ENCODE peak calls at places on chromosomes 3 and 15, in nine cellular contexts. A is stimulated activated CD4-positive, alpha-beta T cell treated with anti-CD3 and anti-CD28 coated beads, TNF-alpha, amount 100 ng/mL, for 1 hour; M is brain microvascular endothelial cell; K is OCI-LY7; D is nephron progenitor cell; B is T-helper 2 cell; G is left cardiac atrium; C is RCC 7860; Q is mesothelial cell of epicardium. X is an unnamed sample.

GRCh38 chr3:106824856-106825255 is 552.4 kb upstream of the CCDC54 start:
- DNase-seq in D (no peak), A (no peak), Q (no peak), K (peak), C (peak), M (peak), B (no peak), G (no peak), X (peak)

GRCh38 chr15:32718822-32719716 is 1.3 kb downstream of the GREM1 start:
- DNase-seq in D (peak), Q (peak), B (no peak), A (no peak), K (no peak), M (no peak), C (no peak), G (no peak), X (peak)

GRCh38 chr15:58306591-58307312 is 125.0 kb upstream of the LIPC start:
- DNase-seq in M (no peak), K (no peak), G (no peak), B (no peak), C (no peak), Q (no peak), D (no peak), A (no peak), X (peak)

GRCh38 chr15:70054884-70055387 is 42.8 kb downstream of the TLE3 start:
- DNase-seq in Q (no peak), K (no peak), C (no peak), G (no peak), D (no peak), A (no peak), B (no peak), M (no peak), X (no peak)

GRCh38 chr3:49803464-49804140 is 541 bp downstream of the INKA1 start:
- DNase-seq in M (no peak), Q (no peak), A (no peak), B (no peak), D (peak), G (peak), C (no peak), K (peak), X (peak)

GRCh38 chr3:7504886-7505775 is 644.2 kb downstream of the GRM7 start:
- DNase-seq in B (no peak), K (no peak), G (peak), D (no peak), M (peak), Q (no peak), A (no peak), C (peak), X (no peak)

GRCh38 chr3:72271923-72272322 is 487.0 kb upstream of the PROK2 start:
- DNase-seq in G (no peak), D (no peak), M (no peak), K (no peak), C (no peak), B (no peak), A (no peak), Q (no peak), X (no peak)

GRCh38 chr15:92161039-92161670 is 232.5 kb upstream of the ST8SIA2 start:
- DNase-seq in Q (no peak), A (no peak), G (no peak), K (peak), D (no peak), B (no peak), C (no peak), M (no peak), X (no peak)

GRCh38 chr15:64720188-64720587 is 55.2 kb downstream of the RBPMS2 start:
- DNase-seq in K (no peak), D (no peak), Q (no peak), G (no peak), M (no peak), B (no peak), A (no peak), C (no peak), X (no peak)

GRCh38 chr3:49930922-49931321 is 1.3 kb upstream of the MON1A start:
- DNase-seq in M (no peak), A (no peak), Q (no peak), D (peak), G (no peak), K (peak), B (no peak), C (peak), X (no peak)

GRCh38 chr3:25663324-25664065 is 1.2 kb downstream of the TOP2B start:
- DNase-seq in M (no peak), B (no peak), K (peak), D (peak), G (no peak), A (no peak), Q (no peak), C (no peak), X (peak)

GRCh38 chr3:134252766-134253165 is 2.1 kb upstream of the RYK start:
- DNase-seq in K (no peak), M (no peak), G (no peak), B (no peak), C (no peak), Q (no peak), D (no peak), A (no peak), X (no peak)

GRCh38 chr3:39125837-39126500 is 18.5 kb downstream of the TTC21A start:
- DNase-seq in M (no peak), B (no peak), G (peak), A (no peak), K (no peak), Q (no peak), D (no peak), C (peak), X (peak)

GRCh38 chr3:138674131-138674530 is 65.6 kb downstream of the FAIM start:
- DNase-seq in C (no peak), A (no peak), B (no peak), G (no peak), D (no peak), Q (no peak), M (no peak), K (no peak), X (no peak)

GRCh38 chr15:90563460-90563859 is 33.7 kb downstream of the CRTC3 start:
- DNase-seq in D (no peak), Q (no peak), C (no peak), A (no peak), B (no peak), G (no peak), K (no peak), M (no peak), X (no peak)

GRCh38 chr15:40054746-40055575 is 16.0 kb upstream of the SRP14 start:
- DNase-seq in M (no peak), A (no peak), C (peak), D (peak), Q (no peak), B (no peak), K (peak), G (no peak), X (peak)

GRCh38 chr3:24545917-24546316 is 51.3 kb upstream of the THRB start:
- DNase-seq in C (no peak), D (no peak), A (no peak), M (no peak), K (no peak), B (no peak), G (peak), Q (no peak), X (peak)

GRCh38 chr15:99432271-99433025 is 133.3 kb upstream of the MEF2A start:
- DNase-seq in B (no peak), M (no peak), G (peak), Q (no peak), K (no peak), A (no peak), C (no peak), D (no peak), X (no peak)

GRCh38 chr15:46921906-46922305 is 795.4 kb upstream of the SEMA6D start:
- DNase-seq in M (no peak), Q (no peak), A (no peak), B (no peak), K (no peak), G (no peak), D (no peak), C (no peak), X (no peak)

GRCh38 chr3:122094125-122094524 is 39.0 kb downstream of the CD86 start:
- DNase-seq in B (no peak), A (no peak), C (no peak), D (no peak), G (no peak), Q (no peak), K (no peak), M (no peak), X (no peak)

GRCh38 chr15:71526061-71526460 is 284.3 kb upstream of the NR2E3 start:
- DNase-seq in G (no peak), B (no peak), Q (no peak), C (no peak), A (no peak), K (no peak), M (peak), D (no peak), X (no peak)

GRCh38 chr3:145182196-145182911 is 978.6 kb downstream of the PLOD2 start:
- DNase-seq in G (no peak), M (no peak), K (no peak), B (no peak), C (no peak), Q (no peak), A (no peak), D (no peak), X (no peak)

GRCh38 chr3:9078561-9079240 is 115.4 kb upstream of the RAD18 start:
- DNase-seq in A (no peak), K (no peak), M (no peak), C (no peak), G (no peak), Q (no peak), D (no peak), B (no peak), X (no peak)

GRCh38 chr3:10116138-10116460 is 624 bp downstream of the BRK1 start:
- DNase-seq in M (peak), G (no peak), C (peak), D (no peak), B (no peak), Q (no peak), A (no peak), K (no peak), X (peak)

GRCh38 chr15:46146002-46146401 is 511.2 kb downstream of the SQOR start:
- DNase-seq in C (no peak), Q (no peak), A (no peak), B (no peak), K (no peak), M (no peak), G (no peak), D (no peak), X (no peak)

GRCh38 chr15:62163847-62164499 is 1.1 kb downstream of the C2CD4B start:
- DNase-seq in G (peak), Q (no peak), K (no peak), B (no peak), C (no peak), A (no peak), M (no peak), D (peak), X (no peak)

GRCh38 chr3:109825971-109826810 is 488.8 kb upstream of the DPPA4 start:
- DNase-seq in A (no peak), M (no peak), B (no peak), G (no peak), K (no peak), C (no peak), D (no peak), Q (no peak), X (no peak)

GRCh38 chr15:98926236-98926635 is 81.4 kb downstream of the PGPEP1L start:
- DNase-seq in A (no peak), D (no peak), M (no peak), B (no peak), C (no peak), K (no peak), Q (no peak), G (no peak), X (no peak)

GRCh38 chr3:69499899-69500316 is 114.0 kb upstream of the FRMD4B start:
- DNase-seq in G (peak), Q (no peak), K (no peak), D (no peak), A (no peak), M (peak), B (no peak), C (no peak), X (no peak)

GRCh38 chr15:38074029-38074428 is 139.6 kb downstream of the TMCO5A start:
- DNase-seq in G (no peak), B (no peak), M (no peak), Q (no peak), A (no peak), K (peak), D (no peak), C (no peak), X (no peak)

GRCh38 chr15:83283813-83284562 is 476 bp downstream of the BNC1 start:
- DNase-seq in B (no peak), M (no peak), G (no peak), K (no peak), Q (peak), D (peak), A (no peak), C (no peak), X (peak)

GRCh38 chr3:45640091-45640507 is 45.5 kb downstream of the LIMD1 start:
- DNase-seq in G (no peak), A (no peak), K (no peak), Q (no peak), M (no peak), D (no peak), C (no peak), B (no peak), X (no peak)

GRCh38 chr3:150376001-150376848 is 31.9 kb upstream of the TSC22D2 start:
- DNase-seq in A (no peak), C (no peak), D (no peak), B (no peak), G (no peak), Q (no peak), K (no peak), M (no peak), X (peak)

GRCh38 chr3:127588675-127589577 is 1.6 kb downstream of the TPRA1 start:
- DNase-seq in K (peak), A (no peak), Q (no peak), B (no peak), C (peak), G (no peak), D (peak), M (peak), X (peak)

GRCh38 chr3:10855871-10856662 is 40.0 kb downstream of the SLC6A11 start:
- DNase-seq in Q (no peak), D (no peak), C (no peak), K (no peak), B (no peak), A (no peak), G (no peak), M (no peak), X (no peak)

GRCh38 chr3:125220681-125221429 is 8.3 kb upstream of the SLC12A8 start:
- DNase-seq in B (no peak), A (no peak), G (no peak), Q (no peak), K (no peak), D (no peak), M (no peak), C (no peak), X (no peak)

GRCh38 chr3:30643763-30644462 is 37.5 kb downstream of the TGFBR2 start:
- DNase-seq in Q (no peak), K (peak), M (no peak), B (peak), C (no peak), G (no peak), D (no peak), A (no peak), X (no peak)

GRCh38 chr3:43709022-43709421 is 18.3 kb downstream of the ABHD5 start:
- DNase-seq in B (no peak), G (no peak), A (no peak), C (no peak), M (no peak), K (no peak), Q (no peak), D (no peak), X (peak)

X was measured in HCEC 1CT.